ENCODE peak calls at places on chromosomes 11 and 22, in six cellular contexts. D is fibroblast of lung, I is cardiac fibroblast, F is GM10248, C is endothelial cell of umbilical vein, K is B cell. M is an unnamed sample.
A peak's percentile ranks its signal among the peaks of the same experiment; 100 is the strongest.

GRCh38 chr11:130397780-130398179 is 30.6 kb downstream of the ADAMTS8 start:
- DNase-seq in D (no peak), I (no peak), F (no peak), C (no peak), K (no peak), M (no peak)

GRCh38 chr11:26936109-26936508 is 57.8 kb upstream of the FIBIN start:
- DNase-seq in D (no peak), I (no peak), F (no peak), C (no peak), K (no peak), M (no peak)

GRCh38 chr11:116387623-116388022 is 385.2 kb downstream of the BUD13 start:
- DNase-seq in D (no peak), I (no peak), F (no peak), C (no peak), K (no peak), M (no peak)

GRCh38 chr11:75673977-75674582 is 5.2 kb upstream of the MAP6 start:
- DNase-seq in D (peak; percentile 42), I (peak; percentile 66), F (no peak), C (peak; percentile 42), K (no peak), M (no peak)

GRCh38 chr11:65215441-65216076 is 33.8 kb downstream of the CAPN1 start:
- DNase-seq in D (no peak), I (no peak), F (peak; percentile 26), C (no peak), K (no peak), M (no peak)

GRCh38 chr11:36449566-36450390 is 60.3 kb downstream of the TRAF6 start:
- DNase-seq in D (peak; percentile 25), I (peak; percentile 31), F (peak; percentile 41), C (no peak), K (peak; percentile 46), M (no peak)

GRCh38 chr22:20748820-20749428 is 25.0 kb upstream of the SERPIND1 start:
- DNase-seq in D (no peak), I (no peak), F (peak; percentile 82), C (peak; percentile 16), K (peak; percentile 47), M (peak; percentile 72)

GRCh38 chr11:34738237-34738636 is 117.3 kb downstream of the EHF start:
- DNase-seq in D (no peak), I (no peak), F (no peak), C (no peak), K (no peak), M (no peak)

GRCh38 chr11:34238533-34238932 is 119.3 kb downstream of the ABTB2 start:
- DNase-seq in D (no peak), I (peak; percentile 70), F (no peak), C (no peak), K (no peak), M (no peak)

GRCh38 chr11:31001432-31001831 is 368.1 kb downstream of the DCDC1 start:
- DNase-seq in D (no peak), I (no peak), F (no peak), C (no peak), K (no peak), M (no peak)

GRCh38 chr22:44702479-44703219 is 645 bp downstream of the PRR5 start:
- DNase-seq in D (peak; percentile 41), I (peak; percentile 48), F (no peak), C (no peak), K (peak; percentile 56), M (no peak)

GRCh38 chr11:64633555-64634159 is 42.6 kb downstream of the SLC22A12 start:
- DNase-seq in D (no peak), I (no peak), F (no peak), C (no peak), K (no peak), M (no peak)

GRCh38 chr11:76315182-76315853 is 65.6 kb downstream of the THAP12 start:
- DNase-seq in D (no peak), I (no peak), F (no peak), C (no peak), K (no peak), M (no peak)

GRCh38 chr11:119874660-119875238 is 145.7 kb upstream of the NECTIN1 start:
- DNase-seq in D (no peak), I (no peak), F (no peak), C (no peak), K (no peak), M (no peak)

GRCh38 chr22:27251563-27251962 is 550.0 kb downstream of the MN1 start:
- DNase-seq in D (no peak), I (no peak), F (no peak), C (no peak), K (no peak), M (no peak)

GRCh38 chr11:44568706-44569473 is 3.4 kb downstream of the CD82 start:
- DNase-seq in D (peak; percentile 89), I (peak; percentile 86), F (peak; percentile 77), C (peak; percentile 94), K (peak; percentile 74), M (peak; percentile 74)

GRCh38 chr11:21810650-21811049 is 382.2 kb upstream of the ANO5 start:
- DNase-seq in D (no peak), I (no peak), F (no peak), C (no peak), K (no peak), M (no peak)

GRCh38 chr11:78359921-78360320 is 57.7 kb downstream of the GAB2 start:
- DNase-seq in D (no peak), I (no peak), F (no peak), C (no peak), K (no peak), M (no peak)

GRCh38 chr11:3984896-3985295 is 109.7 kb upstream of the RRM1 start:
- DNase-seq in D (peak; percentile 32), I (peak; percentile 53), F (no peak), C (peak; percentile 55), K (peak; percentile 44), M (no peak)

DNA sequence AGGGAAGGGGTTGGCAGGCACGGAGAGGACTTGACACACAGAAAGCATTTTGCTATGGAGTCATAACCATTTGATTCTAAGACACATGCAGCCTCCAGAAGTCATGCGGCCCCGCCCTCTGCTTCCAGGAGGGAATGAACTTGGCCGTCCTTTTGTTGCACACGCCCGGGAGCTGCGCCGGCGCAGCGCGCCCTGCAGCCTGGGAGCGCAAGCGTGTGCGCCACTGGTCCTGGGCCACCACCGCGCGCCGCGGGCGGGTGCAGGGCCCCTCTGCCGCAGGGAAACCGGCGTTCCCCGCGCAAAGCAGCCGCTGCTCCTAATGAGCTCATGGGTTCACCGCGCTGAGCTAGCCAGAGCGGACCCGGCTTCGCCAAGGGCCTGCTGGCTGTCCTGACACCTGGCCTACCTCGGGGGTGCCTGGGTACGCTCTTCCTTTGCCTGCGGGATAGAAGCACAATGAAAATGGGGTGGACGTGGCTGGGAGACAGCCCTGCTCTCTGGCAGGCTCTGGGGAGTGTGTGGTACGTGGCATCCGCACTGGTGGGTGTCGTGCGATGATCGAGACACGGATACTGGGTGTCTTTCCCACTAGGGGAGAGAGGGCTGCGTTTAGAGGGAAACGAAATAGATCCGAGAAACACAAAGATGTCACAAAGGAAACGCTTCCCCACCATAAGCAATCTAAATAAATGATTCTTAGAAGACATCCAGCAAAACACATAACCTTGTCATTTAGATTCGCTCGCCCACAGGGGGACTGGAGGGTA is 669 bp downstream of the MICAL3 start:
- DNase-seq in D (peak; percentile 86), I (peak; percentile 86), F (peak; percentile 59), C (peak; percentile 69), K (peak; percentile 78), M (peak; percentile 79)
- TF ChIP-seq CTCF in D (peak; percentile 1), I (no peak), F (no peak), C (no peak), K (no peak), M (peak; percentile 13)

GRCh38 chr11:71302534-71302909 is 50.1 kb upstream of the SHANK2 start:
- DNase-seq in D (no peak), I (no peak), F (no peak), C (no peak), K (no peak), M (no peak)

GRCh38 chr11:71304491-71304890 is 52.1 kb upstream of the SHANK2 start:
- DNase-seq in D (no peak), I (no peak), F (no peak), C (no peak), K (no peak), M (no peak)

GRCh38 chr11:71301858-71302533 is 49.6 kb upstream of the SHANK2 start:
- DNase-seq in D (no peak), I (peak; percentile 17), F (no peak), C (no peak), K (no peak), M (no peak)

GRCh38 chr11:71304045-71304444 is 51.7 kb upstream of the SHANK2 start:
- DNase-seq in D (no peak), I (no peak), F (no peak), C (no peak), K (no peak), M (no peak)

GRCh38 chr11:71302911-71303310 is 50.5 kb upstream of the SHANK2 start:
- DNase-seq in D (no peak), I (no peak), F (no peak), C (no peak), K (no peak), M (no peak)
- TF ChIP-seq CTCF in D (peak; percentile 19), I (no peak), F (no peak), C (no peak), K (no peak), M (no peak)

GRCh38 chr11:108975641-108976071 is 310.8 kb downstream of the DDX10 start:
- DNase-seq in D (no peak), I (no peak), F (no peak), C (no peak), K (no peak), M (no peak)

GRCh38 chr11:108967571-108967970 is 302.7 kb downstream of the DDX10 start:
- DNase-seq in D (peak; percentile 27), I (peak; percentile 60), F (no peak), C (no peak), K (no peak), M (no peak)

GRCh38 chr11:108970221-108970991 is 305.5 kb downstream of the DDX10 start:
- DNase-seq in D (no peak), I (peak; percentile 43), F (no peak), C (no peak), K (no peak), M (no peak)

GRCh38 chr11:108973402-108974119 is 308.7 kb downstream of the DDX10 start:
- DNase-seq in D (peak; percentile 49), I (peak; percentile 85), F (no peak), C (peak; percentile 71), K (no peak), M (no peak)
- TF ChIP-seq CTCF in D (no peak), I (no peak), F (no peak), C (no peak), K (no peak), M (no peak)

DNA sequence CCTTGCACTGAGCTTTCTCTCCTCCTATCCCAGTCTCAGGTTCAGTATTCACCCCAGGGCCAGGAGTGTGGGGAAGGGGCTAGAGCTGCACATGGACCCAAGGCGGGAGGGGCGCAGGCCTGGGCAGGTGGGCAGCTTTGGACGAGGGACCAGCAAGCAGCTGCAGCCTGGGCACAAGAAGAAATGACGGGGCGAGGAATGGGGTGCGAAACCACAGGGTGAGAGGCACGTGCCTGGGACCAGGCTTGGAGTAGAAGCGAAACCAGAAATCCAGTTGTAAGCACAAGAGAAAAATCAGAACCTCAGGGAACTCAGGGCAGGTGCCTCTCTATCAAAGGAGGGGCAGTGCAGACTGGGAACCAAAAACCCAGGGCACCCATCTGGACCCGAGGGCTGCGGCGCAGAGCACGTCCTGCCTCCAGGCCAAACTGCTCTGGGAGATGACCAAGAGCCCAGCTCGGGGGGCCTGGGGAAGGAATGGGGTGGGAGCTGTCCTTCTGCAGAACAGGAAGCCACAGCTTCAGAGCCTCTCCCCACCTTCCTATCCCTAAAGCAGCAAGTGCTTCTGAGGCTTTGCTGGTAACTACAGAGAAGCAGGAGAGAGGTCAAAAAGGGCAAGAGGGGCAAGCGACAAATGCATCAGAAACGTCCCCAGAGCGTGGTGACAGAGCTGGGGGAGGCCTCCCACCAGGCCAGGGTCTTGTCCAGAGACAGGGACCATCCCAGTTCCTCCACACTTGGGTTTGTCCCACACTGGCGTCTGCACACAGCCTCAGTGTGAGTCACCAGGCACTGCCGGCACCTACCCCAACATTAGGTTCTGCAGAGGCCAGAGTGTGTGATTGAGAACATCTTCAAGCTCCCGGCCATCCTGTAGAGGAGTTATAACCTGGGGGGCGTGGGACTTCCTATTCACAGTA is 18.3 kb upstream of the TMPRSS4 start:
- DNase-seq in D (no peak), I (no peak), F (no peak), C (no peak), K (no peak), M (no peak)
- TF ChIP-seq CTCF in D (no peak), I (no peak), F (no peak), C (no peak), K (no peak), M (no peak)

M was measured in GM13977.